ENCODE peak calls at places on chromosomes 2 and 18, in eight cellular contexts. U is HTR-8/SVneo, O is coronary artery, J is H9, R is cardiac fibroblast, K is fibroblast of pulmonary artery, H is astrocyte of the cerebellum, W is glutamatergic neuron. Z is an unnamed sample.

GRCh38 chr18:28999711-29000110 is 822.8 kb upstream of the CDH2 start:
- DNase-seq in U (no peak), O (no peak), J (no peak), R (no peak), K (no peak), H (no peak), W (no peak), Z (no peak)

GRCh38 chr2:208034503-208035140 is 9.3 kb upstream of the PLEKHM3 start:
- DNase-seq in U (no peak), O (no peak), J (no peak), R (no peak), K (no peak), H (no peak), W (no peak), Z (no peak)

GRCh38 chr18:25126751-25127150 is 225.2 kb downstream of the ZNF521 start:
- DNase-seq in U (no peak), O (no peak), J (no peak), R (no peak), K (no peak), H (no peak), W (no peak), Z (no peak)

GRCh38 chr18:45780568-45780967 is 44.9 kb upstream of the SIGLEC15 start:
- DNase-seq in U (no peak), O (no peak), J (no peak), R (peak), K (peak), H (no peak), W (no peak), Z (no peak)

GRCh38 chr2:241903121-241904010 is 33.8 kb downstream of the RTP5 start:
- DNase-seq in U (no peak), O (peak), J (peak), R (no peak), K (no peak), H (no peak), W (no peak), Z (no peak)

GRCh38 chr18:683531-683930 is 26.1 kb downstream of the TYMS start:
- DNase-seq in U (no peak), O (no peak), J (no peak), R (no peak), K (no peak), H (no peak), W (no peak), Z (no peak)

GRCh38 chr2:12921321-12921720 is 204.6 kb downstream of the TRIB2 start:
- DNase-seq in U (no peak), O (no peak), J (no peak), R (no peak), K (no peak), H (no peak), W (no peak), Z (no peak)

GRCh38 chr2:120552800-120553471 is 182.7 kb upstream of the GLI2 start:
- DNase-seq in U (peak), O (peak), J (peak), R (peak), K (peak), H (peak), W (peak), Z (peak)

GRCh38 chr2:179854891-179855290 is 6.5 kb downstream of the ZNF385B start:
- DNase-seq in U (no peak), O (no peak), J (no peak), R (no peak), K (no peak), H (no peak), W (no peak), Z (no peak)

GRCh38 chr18:2495381-2495780 is 75.9 kb downstream of the METTL4 start:
- DNase-seq in U (no peak), O (no peak), J (no peak), R (no peak), K (no peak), H (no peak), W (no peak), Z (no peak)

GRCh38 chr18:46343940-46344372 is 239.8 kb downstream of the HAUS1 start:
- DNase-seq in U (no peak), O (no peak), J (peak), R (no peak), K (no peak), H (no peak), W (peak), Z (peak)

GRCh38 chr2:48512586-48512985 is 17.4 kb upstream of the STON1 start:
- DNase-seq in U (no peak), O (no peak), J (no peak), R (no peak), K (no peak), H (no peak), W (no peak), Z (no peak)

GRCh38 chr18:40957533-40958070 is 997.4 kb upstream of the PIK3C3 start:
- DNase-seq in U (no peak), O (no peak), J (no peak), R (no peak), K (no peak), H (no peak), W (no peak), Z (no peak)

GRCh38 chr2:47007221-47007825 is 91.7 kb upstream of the MCFD2 start:
- DNase-seq in U (no peak), O (no peak), J (no peak), R (no peak), K (no peak), H (no peak), W (no peak), Z (no peak)

GRCh38 chr2:60840880-60841279 is 40.5 kb upstream of the REL start:
- DNase-seq in U (no peak), O (no peak), J (no peak), R (no peak), K (no peak), H (no peak), W (no peak), Z (no peak)

GRCh38 chr2:127572841-127573240 is 37.4 kb downstream of the MYO7B start:
- DNase-seq in U (no peak), O (no peak), J (no peak), R (no peak), K (no peak), H (no peak), W (no peak), Z (no peak)

GRCh38 chr18:74196220-74197119 is 48.1 kb downstream of the TIMM21 start:
- DNase-seq in U (peak), O (no peak), J (peak), R (peak), K (peak), H (peak), W (no peak), Z (no peak)

GRCh38 chr2:33420726-33421125 is 55.7 kb upstream of the RASGRP3 start:
- DNase-seq in U (no peak), O (no peak), J (no peak), R (peak), K (peak), H (peak), W (no peak), Z (no peak)

GRCh38 chr2:161873689-161874088 is 200.3 kb downstream of the DPP4 start:
- DNase-seq in U (no peak), O (no peak), J (no peak), R (no peak), K (no peak), H (no peak), W (no peak), Z (no peak)

GRCh38 chr2:25928668-25929067 is 50.4 kb upstream of the ASXL2 start:
- DNase-seq in U (no peak), O (no peak), J (no peak), R (no peak), K (no peak), H (no peak), W (no peak), Z (no peak)

GRCh38 chr18:74476154-74476553 is 19.0 kb upstream of the DIPK1C start:
- DNase-seq in U (no peak), O (no peak), J (peak), R (peak), K (peak), H (no peak), W (peak), Z (peak)

GRCh38 chr18:58290059-58290747 is 246.2 kb downstream of the NEDD4L start:
- DNase-seq in U (no peak), O (no peak), J (no peak), R (peak), K (peak), H (no peak), W (no peak), Z (no peak)

GRCh38 chr2:197168705-197169104 is 141.9 kb downstream of the ANKRD44 start:
- DNase-seq in U (peak), O (no peak), J (peak), R (peak), K (peak), H (peak), W (peak), Z (peak)

Z was measured in WTC11.